ENCODE peak calls at places on chromosomes 12 and 14, in six cellular contexts. W, U, X, N, L and B are unnamed samples.

GRCh38 chr12:106431839-106432411 is 74.4 kb downstream of the POLR3B start:
- DNase-seq in W (no peak), U (no peak), X (no peak), N (no peak), L (no peak), B (no peak)

GRCh38 chr12:59595557-59596231 is at the start of gene SLC16A7:
- DNase-seq in W (peak), U (peak), X (peak), N (peak), L (peak), B (peak)

GRCh38 chr12:104438134-104438533 is 18.6 kb upstream of the CHST11 start:
- DNase-seq in W (no peak), U (no peak), X (no peak), N (no peak), L (no peak), B (no peak)

GRCh38 chr12:105601158-105601557 is 270.7 kb downstream of the C12orf75 start:
- DNase-seq in W (no peak), U (no peak), X (no peak), N (no peak), L (no peak), B (no peak)

GRCh38 chr14:68020999-68021663 is 201.6 kb downstream of the RAD51B start:
- DNase-seq in W (no peak), U (no peak), X (no peak), N (peak), L (no peak), B (no peak)

GRCh38 chr12:68970951-68971350 is 38.0 kb upstream of the CPM start:
- DNase-seq in W (no peak), U (no peak), X (no peak), N (no peak), L (no peak), B (no peak)

GRCh38 chr14:64387232-64387737 is 868 bp upstream of the MTHFD1 start:
- DNase-seq in W (no peak), U (peak), X (no peak), N (peak), L (no peak), B (no peak)

GRCh38 chr12:131894981-131895639 is 688 bp downstream of the ULK1 start:
- DNase-seq in W (no peak), U (no peak), X (no peak), N (peak), L (no peak), B (peak)

GRCh38 chr12:16349132-16349463 is 1.7 kb downstream of the MGST1 start:
- DNase-seq in W (peak), U (no peak), X (no peak), N (no peak), L (peak), B (peak)

GRCh38 chr14:90056821-90057220 is 5.0 kb upstream of the KCNK13 start:
- DNase-seq in W (no peak), U (no peak), X (no peak), N (peak), L (no peak), B (no peak)

GRCh38 chr12:43198608-43199007 is 353.4 kb downstream of the ADAMTS20 start:
- DNase-seq in W (no peak), U (no peak), X (no peak), N (no peak), L (no peak), B (no peak)

GRCh38 chr14:77265561-77266335 is 5.3 kb downstream of the NGB start:
- DNase-seq in W (no peak), U (no peak), X (no peak), N (no peak), L (no peak), B (no peak)

GRCh38 chr12:104505095-104505819 is 48.5 kb downstream of the CHST11 start:
- DNase-seq in W (no peak), U (peak), X (no peak), N (peak), L (no peak), B (no peak)

GRCh38 chr12:57836442-57837375 is 9.8 kb downstream of the CTDSP2 start:
- DNase-seq in W (peak), U (peak), X (no peak), N (peak), L (peak), B (peak)

GRCh38 chr14:23559010-23559920 is 3.2 kb downstream of the THTPA start:
- DNase-seq in W (peak), U (peak), X (peak), N (peak), L (no peak), B (peak)

GRCh38 chr12:113005759-113006158 is 27.4 kb downstream of the OAS2 start:
- DNase-seq in W (no peak), U (no peak), X (no peak), N (peak), L (no peak), B (no peak)

GRCh38 chr12:69918287-69918686 is 93.3 kb downstream of the MYRFL start:
- DNase-seq in W (no peak), U (no peak), X (no peak), N (no peak), L (no peak), B (no peak)

GRCh38 chr14:101109981-101110728 is 206.6 kb upstream of the RTL1 start:
- DNase-seq in W (no peak), U (peak), X (no peak), N (peak), L (no peak), B (no peak)

GRCh38 chr12:14108702-14109101 is 127.3 kb upstream of the GRIN2B start:
- DNase-seq in W (no peak), U (no peak), X (no peak), N (peak), L (no peak), B (no peak)

GRCh38 chr14:75982724-75983358 is 1.0 kb upstream of the TGFB3 start:
- DNase-seq in W (peak), U (peak), X (no peak), N (no peak), L (peak), B (peak)

GRCh38 chr14:60862283-60862682 is 118.6 kb downstream of the TRMT5 start:
- DNase-seq in W (no peak), U (no peak), X (no peak), N (peak), L (peak), B (peak)

GRCh38 chr14:93880025-93880820 is 46.9 kb upstream of the FAM181A start:
- DNase-seq in W (no peak), U (no peak), X (no peak), N (peak), L (peak), B (no peak)

GRCh38 chr12:120115692-120116442 is 686 bp downstream of the RAB35 start:
- DNase-seq in W (peak), U (peak), X (peak), N (peak), L (no peak), B (no peak)

GRCh38 chr12:6871052-6871957 is 1.8 kb downstream of the SPSB2 start:
- DNase-seq in W (no peak), U (peak), X (peak), N (peak), L (no peak), B (peak)

GRCh38 chr12:95220726-95221125 is 3.1 kb downstream of the VEZT start:
- DNase-seq in W (no peak), U (no peak), X (no peak), N (no peak), L (no peak), B (no peak)

GRCh38 chr12:70936414-70936813 is 15.9 kb upstream of the PTPRR start:
- DNase-seq in W (no peak), U (no peak), X (no peak), N (no peak), L (no peak), B (no peak)

GRCh38 chr12:53974084-53975018 is at the start of gene HOTAIR:
- DNase-seq in W (no peak), U (no peak), X (no peak), N (peak), L (no peak), B (no peak)

GRCh38 chr12:50317198-50317597 is 33.9 kb upstream of the LIMA1 start:
- DNase-seq in W (no peak), U (no peak), X (no peak), N (no peak), L (no peak), B (no peak)

GRCh38 chr12:106044773-106045172 is 94.0 kb downstream of the NUAK1 start:
- DNase-seq in W (no peak), U (no peak), X (no peak), N (peak), L (no peak), B (no peak)

GRCh38 chr12:92030618-92031017 is 115.0 kb downstream of the BTG1 start:
- DNase-seq in W (no peak), U (no peak), X (peak), N (no peak), L (no peak), B (peak)

GRCh38 chr12:47349770-47350408 is 270.1 kb upstream of the AMIGO2 start:
- DNase-seq in W (no peak), U (no peak), X (peak), N (no peak), L (no peak), B (no peak)

GRCh38 chr12:38544357-38545066 is 227.9 kb downstream of the ALG10B start:
- DNase-seq in W (no peak), U (peak), X (no peak), N (peak), L (no peak), B (no peak)